ENCODE peak calls at places on chromosomes 6 and 20, in eight cellular contexts. R, I, N, A, O, T, E and H are unnamed samples.

GRCh38 chr20:48899881-48900280 is 21.6 kb upstream of the ARFGEF2 start:
- DNase-seq in O (no peak), R (no peak), A (no peak), E (no peak), N (no peak), I (no peak), T (no peak), H (no peak)

GRCh38 chr6:66937180-66937579 is 1230.2 kb upstream of the EYS start:
- DNase-seq in E (no peak), N (no peak), R (no peak), A (no peak), I (no peak), O (no peak), T (no peak), H (no peak)

GRCh38 chr6:56863366-56863765 is 91.5 kb upstream of the BEND6 start:
- DNase-seq in E (no peak), I (no peak), O (no peak), A (peak), N (no peak), R (no peak), T (no peak), H (no peak)

GRCh38 chr6:142458857-142459256 is 157.1 kb downstream of the ADGRG6 start:
- DNase-seq in R (no peak), E (no peak), N (no peak), O (no peak), A (no peak), I (no peak), T (no peak), H (no peak)

GRCh38 chr6:19715166-19715558 is 122.0 kb upstream of the ID4 start:
- DNase-seq in I (no peak), O (no peak), E (no peak), N (no peak), T (no peak), A (peak), R (no peak), H (no peak)

GRCh38 chr6:90105766-90106165 is 190.9 kb downstream of the BACH2 start:
- DNase-seq in E (no peak), R (no peak), O (no peak), I (no peak), N (no peak), T (no peak), A (no peak), H (no peak)

GRCh38 chr20:54107600-54108393 is 37.4 kb upstream of the BCAS1 start:
- DNase-seq in E (no peak), T (no peak), R (peak), O (no peak), I (no peak), N (no peak), A (no peak), H (no peak)

GRCh38 chr20:5654557-5654956 is 95.6 kb upstream of the SHLD1 start:
- DNase-seq in I (no peak), T (no peak), R (no peak), O (no peak), N (no peak), E (no peak), A (peak), H (no peak)

GRCh38 chr6:97445406-97445805 is 162.4 kb upstream of the MMS22L start:
- DNase-seq in N (no peak), A (no peak), R (no peak), O (no peak), E (no peak), T (no peak), I (no peak), H (no peak)

GRCh38 chr6:33450434-33450833 is 3.9 kb upstream of the ZBTB9 start:
- DNase-seq in E (no peak), N (no peak), R (no peak), A (no peak), T (no peak), I (no peak), O (peak), H (no peak)

GRCh38 chr6:31834367-31834703 is 6.8 kb downstream of the HSPA1B start:
- DNase-seq in T (peak), I (peak), R (peak), A (peak), E (no peak), O (no peak), N (peak), H (no peak)

GRCh38 chr6:3561745-3562144 is 104.9 kb upstream of the SLC22A23 start:
- DNase-seq in I (no peak), R (no peak), T (no peak), N (no peak), E (no peak), A (peak), O (no peak), H (no peak)

GRCh38 chr20:32789896-32790750 is 27.9 kb downstream of the DNMT3B start:
- DNase-seq in O (peak), T (peak), E (peak), I (peak), R (peak), A (peak), N (peak), H (peak)

GRCh38 chr20:47620808-47621805 is 119.4 kb downstream of the NCOA3 start:
- DNase-seq in N (no peak), R (no peak), O (peak), I (peak), A (peak), E (no peak), T (no peak), H (no peak)

GRCh38 chr6:19812512-19813119 is 24.6 kb upstream of the ID4 start:
- DNase-seq in R (no peak), A (peak), E (no peak), I (peak), T (no peak), N (no peak), O (no peak), H (no peak)

GRCh38 chr6:20652691-20653479 is 118.6 kb downstream of the CDKAL1 start:
- DNase-seq in N (no peak), O (no peak), T (no peak), I (no peak), A (peak), R (no peak), E (no peak), H (no peak)

GRCh38 chr6:18307006-18307405 is 42.7 kb upstream of the DEK start:
- DNase-seq in E (no peak), A (peak), O (no peak), R (no peak), N (no peak), T (no peak), I (no peak), H (no peak)

GRCh38 chr20:53568351-53568750 is 25.3 kb downstream of the ZNF217 start:
- DNase-seq in N (no peak), I (no peak), O (no peak), T (no peak), A (no peak), E (no peak), R (no peak), H (no peak)

GRCh38 chr6:78253618-78254017 is 600.8 kb downstream of the MEI4 start:
- DNase-seq in E (no peak), T (no peak), N (no peak), O (no peak), A (no peak), R (no peak), I (no peak), H (no peak)

GRCh38 chr20:13249118-13249859 is 28.2 kb downstream of the ISM1 start:
- DNase-seq in I (no peak), E (no peak), O (no peak), R (no peak), N (no peak), T (no peak), A (no peak), H (no peak)

GRCh38 chr6:17585766-17586502 is 14.2 kb upstream of the FAM8A1 start:
- DNase-seq in T (no peak), I (no peak), E (no peak), N (no peak), A (no peak), R (peak), O (peak), H (no peak)

GRCh38 chr6:116266803-116267202 is 12.9 kb downstream of the TSPYL1 start:
- DNase-seq in I (no peak), R (no peak), A (peak), E (no peak), O (no peak), N (no peak), T (no peak), H (no peak)

GRCh38 chr20:2578430-2579192 is 42.2 kb downstream of the TMC2 start:
- DNase-seq in E (no peak), T (no peak), A (no peak), N (no peak), R (peak), O (peak), I (no peak), H (no peak)

GRCh38 chr6:80009531-80009930 is 5.1 kb downstream of the TTK start:
- DNase-seq in O (no peak), A (no peak), I (no peak), R (no peak), E (no peak), N (no peak), T (no peak), H (no peak)

GRCh38 chr20:14765370-14765701 is 427.9 kb upstream of the FLRT3 start:
- DNase-seq in I (no peak), A (no peak), E (no peak), N (no peak), O (no peak), T (no peak), R (no peak), H (no peak)

GRCh38 chr20:44435630-44436335 is 39.9 kb upstream of the TTPAL start:
- DNase-seq in O (peak), E (no peak), A (no peak), I (no peak), T (no peak), R (peak), N (no peak), H (no peak)

GRCh38 chr6:87702589-87702945 is 534 bp upstream of the AKIRIN2 start:
- DNase-seq in N (no peak), R (no peak), E (no peak), A (peak), O (no peak), I (no peak), T (no peak), H (no peak)

GRCh38 chr6:81049425-81050042 is 702.9 kb downstream of the TENT5A start:
- DNase-seq in E (no peak), A (peak), T (no peak), R (no peak), I (no peak), N (no peak), O (no peak), H (no peak)

GRCh38 chr20:445514-446336 is 16.6 kb downstream of the TBC1D20 start:
- DNase-seq in A (no peak), O (no peak), T (no peak), N (no peak), I (no peak), E (no peak), R (no peak), H (no peak)

GRCh38 chr6:166370489-166370888 is 12.3 kb downstream of the MPC1 start:
- DNase-seq in T (no peak), R (no peak), E (no peak), O (no peak), N (no peak), I (no peak), A (no peak), H (no peak)

GRCh38 chr6:156963712-156964700 is 186.8 kb downstream of the ARID1B start:
- DNase-seq in R (no peak), N (no peak), E (no peak), I (peak), T (no peak), O (no peak), A (peak), H (no peak)

GRCh38 chr20:59144179-59144830 is 19.3 kb upstream of the ZNF831 start:
- DNase-seq in O (no peak), A (no peak), E (no peak), R (no peak), I (no peak), N (no peak), T (no peak), H (no peak)

GRCh38 chr20:10848810-10849370 is 175.1 kb upstream of the JAG1 start:
- DNase-seq in N (no peak), E (no peak), R (peak), T (peak), A (peak), O (no peak), I (no peak), H (no peak)